ENCODE peak calls at places on chromosome 16, in nine cellular contexts. B is gastrocnemius medialis, S is stomach, J is breast epithelium, X is GM12878, L is Panc1, U is heart right ventricle, D is IMR-90, F is heart left ventricle. T is an unnamed sample.
A peak's percentile ranks its signal among the peaks of the same experiment; 100 is the strongest.

GRCh38 chr16:50674831-50675230 is 6.3 kb downstream of the SNX20 start:
- DNase-seq in J (no peak), X (no peak), U (no peak), D (no peak), L (no peak), S (no peak), B (no peak), F (no peak), T (no peak)

GRCh38 chr16:54589326-54589725 is 302.7 kb upstream of the IRX3 start:
- DNase-seq in D (no peak), X (no peak), B (no peak), S (no peak), L (no peak), F (no peak), J (no peak), U (no peak), T (no peak)

GRCh38 chr16:29819506-29819905 is 756 bp upstream of the MVP start:
- DNase-seq in U (no peak), B (no peak), X (no peak), D (no peak), F (no peak), S (no peak), L (no peak), J (no peak), T (no peak)

GRCh38 chr16:50267151-50267631 is 840 bp downstream of the ADCY7 start:
- DNase-seq in U (no peak), B (no peak), S (no peak), D (no peak), L (no peak), F (peak; percentile 46), J (no peak), X (no peak), T (no peak)

GRCh38 chr16:27779719-27780161 is 229.8 kb downstream of the KATNIP start:
- DNase-seq in S (peak; percentile 28), X (no peak), J (no peak), D (peak; percentile 46), L (no peak), U (no peak), F (no peak), B (no peak), T (no peak)

GRCh38 chr16:67034478-67034877 is 5.5 kb downstream of the CBFB start:
- DNase-seq in J (no peak), U (no peak), D (peak; percentile 66), F (no peak), S (no peak), B (no peak), L (no peak), X (no peak), T (no peak)

GRCh38 chr16:23374721-23375120 is 72.6 kb downstream of the SCNN1B start:
- DNase-seq in L (no peak), X (no peak), D (no peak), F (no peak), S (peak; percentile 67), J (peak; percentile 58), B (no peak), U (no peak), T (no peak)

GRCh38 chr16:19601083-19601976 is 45.8 kb downstream of the VPS35L start:
- DNase-seq in D (peak; percentile 36), L (no peak), X (no peak), U (no peak), J (no peak), B (no peak), S (no peak), F (no peak), T (no peak)

GRCh38 chr16:82031116-82032084 is 3.7 kb upstream of the HSD17B2 start:
- DNase-seq in X (no peak), L (no peak), J (no peak), D (peak; percentile 72), B (no peak), U (no peak), F (no peak), S (no peak), T (no peak)

GRCh38 chr16:66606000-66606751 is 1.7 kb downstream of the CMTM3 start:
- DNase-seq in X (no peak), D (no peak), S (no peak), L (no peak), B (no peak), U (no peak), J (no peak), F (no peak), T (no peak)

GRCh38 chr16:31382485-31383161 is 10.5 kb upstream of the ITGAD start:
- DNase-seq in L (peak; percentile 8), X (no peak), F (peak; percentile 86), D (peak; percentile 40), U (peak; percentile 62), J (peak; percentile 67), S (peak; percentile 67), B (peak; percentile 30), T (peak; percentile 79)

GRCh38 chr16:14035092-14035491 is 36.0 kb upstream of the MRTFB start:
- DNase-seq in U (no peak), S (no peak), J (no peak), X (no peak), D (no peak), B (no peak), F (no peak), L (no peak), T (no peak)

GRCh38 chr16:84810518-84811273 is 9.1 kb upstream of the CRISPLD2 start:
- DNase-seq in B (no peak), S (no peak), F (no peak), X (peak; percentile 40), L (no peak), J (no peak), D (peak; percentile 63), U (no peak), T (no peak)

GRCh38 chr16:66699898-66700297 is 3.4 kb upstream of the CMTM4 start:
- DNase-seq in X (no peak), S (no peak), U (no peak), D (no peak), B (no peak), J (no peak), F (no peak), L (no peak), T (no peak)

GRCh38 chr16:84268231-84268630 is 26.4 kb upstream of the WFDC1 start:
- DNase-seq in S (no peak), F (no peak), D (no peak), X (no peak), J (no peak), L (no peak), U (no peak), B (no peak), T (no peak)

GRCh38 chr16:70159355-70160348 is 13.9 kb upstream of the CLEC18C start:
- DNase-seq in F (no peak), B (no peak), U (peak; percentile 3), D (peak; percentile 58), J (no peak), L (no peak), S (no peak), X (no peak), T (no peak)

GRCh38 chr16:70689970-70690905 is 4.4 kb upstream of the MTSS2 start:
- DNase-seq in F (peak; percentile 46), D (no peak), U (no peak), X (no peak), J (no peak), L (no peak), B (peak; percentile 77), S (no peak), T (no peak)

GRCh38 chr16:51544850-51545467 is 393.9 kb upstream of the SALL1 start:
- DNase-seq in U (no peak), F (no peak), L (no peak), D (no peak), B (no peak), X (no peak), S (no peak), J (no peak), T (no peak)

GRCh38 chr16:9123871-9124270 is 32.4 kb downstream of the HAPSTR1 start:
- DNase-seq in B (peak; percentile 64), U (no peak), F (peak; percentile 78), J (peak; percentile 75), D (no peak), L (no peak), X (no peak), S (peak; percentile 85), T (peak; percentile 75)

GRCh38 chr16:9123401-9123800 is 32.0 kb downstream of the HAPSTR1 start:
- DNase-seq in U (no peak), L (no peak), J (no peak), F (no peak), S (no peak), D (no peak), X (no peak), B (no peak), T (no peak)

GRCh38 chr16:9122342-9122741 is 30.9 kb downstream of the HAPSTR1 start:
- DNase-seq in S (no peak), D (no peak), L (no peak), X (no peak), U (no peak), B (no peak), J (no peak), F (no peak), T (peak; percentile 40)

GRCh38 chr16:9124444-9124843 is 33.0 kb downstream of the HAPSTR1 start:
- DNase-seq in X (no peak), U (no peak), B (no peak), D (no peak), J (no peak), S (no peak), L (no peak), F (no peak), T (peak; percentile 40)

GRCh38 chr16:9122969-9123368 is 31.5 kb downstream of the HAPSTR1 start:
- DNase-seq in S (no peak), F (no peak), B (no peak), X (no peak), U (no peak), L (no peak), J (no peak), D (no peak), T (no peak)
- H3K4me3 ChIP-seq in S (no peak overlapping the region), F (no peak overlapping the region), B (no peak overlapping the region), X (no peak overlapping the region), U (no peak overlapping the region), L (no peak overlapping the region), J (no peak overlapping the region), D (no peak overlapping the region), T (no peak overlapping the region)

DNA sequence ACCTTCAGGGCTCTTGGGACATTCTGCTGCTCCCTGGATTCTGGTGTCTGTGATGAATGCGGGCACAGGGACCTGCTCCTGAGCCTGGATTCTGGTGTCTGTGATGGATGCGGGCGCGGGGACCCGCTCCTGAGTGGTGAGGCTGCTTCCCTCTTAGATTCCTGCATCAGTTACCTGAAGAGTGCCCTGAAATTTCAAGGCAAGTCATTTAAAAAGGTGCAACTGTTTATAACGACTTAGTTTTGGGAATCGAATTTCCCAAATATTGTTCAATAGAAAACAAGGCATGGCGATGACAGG is 7.0 kb downstream of the TMEM204 start:
- DNase-seq in B (no peak), X (no peak), F (no peak), J (no peak), S (no peak), D (no peak), L (no peak), U (no peak), T (no peak)
- H3K4me1 ChIP-seq in B (peaks cover 27% of the 10 kb centered on the region), X (peaks cover 13% of the 10 kb centered on the region), F (peaks cover 20% of the 10 kb centered on the region), J (peaks cover 7% of the 10 kb centered on the region), S (peaks cover 17% of the 10 kb centered on the region), D (peaks cover 3% of the 10 kb centered on the region), L (peaks cover 7% of the 10 kb centered on the region), U (peaks cover 95% of the 10 kb centered on the region), T (peaks cover 8% of the 10 kb centered on the region)

GRCh38 chr16:72021043-72021442 is 12.5 kb downstream of the DHODH start:
- DNase-seq in F (peak; percentile 57), X (no peak), U (no peak), S (no peak), D (no peak), B (no peak), J (no peak), L (no peak), T (no peak)
- TF ChIP-seq CTCF in F (no peak), X (no peak), U (peak; percentile 19), S (no peak), D (peak; percentile 12), B (no peak), J (no peak), L (no peak), T (no peak)

GRCh38 chr16:56662357-56663354 is 4.9 kb downstream of the MT1F start:
- DNase-seq in X (no peak), S (no peak), U (no peak), J (no peak), B (no peak), F (no peak), D (no peak), L (no peak), T (no peak)
- H3K4me3 ChIP-seq in X (no peak overlapping the region), S (peak overlapping the region; percentile 12), U (peak overlapping the region; percentile 25), J (no peak overlapping the region), B (no peak overlapping the region), F (no peak overlapping the region), D (no peak overlapping the region), L (no peak overlapping the region), T (no peak overlapping the region)

T was measured in ascending aorta.